ENCODE peak calls at places on chromosomes 1 and 21, in seven cellular contexts. N is neuronal stem cell, M is mesenchymal stem cell, H is IMR-90, I is mesendoderm, A is H9, Z is H1. S is an unnamed sample.

GRCh38 chr1:5966543-5967205 is 25.6 kb downstream of the NPHP4 start:
- DNase-seq in Z (no peak), N (no peak), A (no peak), M (no peak), H (no peak), I (peak), S (no peak)

GRCh38 chr1:12629974-12630760 is 12.2 kb upstream of the DHRS3 start:
- DNase-seq in Z (no peak), M (no peak), I (no peak), N (no peak), H (no peak), A (no peak), S (no peak)

GRCh38 chr1:15452216-15452615 is 4.3 kb upstream of the CELA2A start:
- DNase-seq in A (no peak), N (no peak), M (no peak), H (peak), Z (no peak), I (no peak), S (no peak)

GRCh38 chr1:225424562-225425210 is 3.2 kb downstream of the LBR start:
- DNase-seq in M (peak), A (no peak), Z (no peak), H (peak), N (no peak), I (peak), S (no peak)

GRCh38 chr21:31347435-31348032 is 3.5 kb upstream of the TIAM1 start:
- DNase-seq in M (peak), Z (no peak), A (no peak), H (peak), N (no peak), I (no peak), S (peak)

GRCh38 chr1:37795340-37796110 is 1.9 kb downstream of the MANEAL start:
- DNase-seq in Z (peak), I (peak), H (peak), A (peak), N (peak), M (peak), S (peak)

GRCh38 chr21:35732788-35733187 is 327.5 kb downstream of the SETD4 start:
- DNase-seq in N (no peak), H (no peak), I (no peak), Z (no peak), M (no peak), A (no peak), S (no peak)

GRCh38 chr1:66476774-66477173 is 57.2 kb upstream of the SGIP1 start:
- DNase-seq in I (peak), N (no peak), Z (no peak), M (no peak), A (no peak), H (peak), S (no peak)

GRCh38 chr1:224726783-224727182 is 110.7 kb downstream of the CNIH3 start:
- DNase-seq in A (no peak), H (peak), M (peak), I (peak), Z (no peak), N (no peak), S (peak)

GRCh38 chr1:176691251-176692228 is 228.6 kb downstream of the PAPPA2 start:
- DNase-seq in N (peak), Z (peak), A (peak), M (peak), I (peak), H (peak), S (peak)

GRCh38 chr1:51661081-51661518 is 44.2 kb downstream of the OSBPL9 start:
- DNase-seq in H (peak), Z (no peak), I (no peak), A (no peak), M (peak), N (no peak), S (peak)

GRCh38 chr1:111605553-111605952 is 14.0 kb upstream of the RAP1A start:
- DNase-seq in M (no peak), H (peak), N (no peak), I (no peak), A (no peak), Z (no peak), S (no peak)

GRCh38 chr1:26832249-26832960 is 5.9 kb downstream of the ZDHHC18 start:
- DNase-seq in N (no peak), A (no peak), I (no peak), M (no peak), Z (no peak), H (no peak), S (no peak)

GRCh38 chr1:149917590-149918144 is at the start of gene SV2A:
- DNase-seq in I (peak), A (peak), H (peak), N (peak), Z (no peak), M (peak), S (no peak)

DNA sequence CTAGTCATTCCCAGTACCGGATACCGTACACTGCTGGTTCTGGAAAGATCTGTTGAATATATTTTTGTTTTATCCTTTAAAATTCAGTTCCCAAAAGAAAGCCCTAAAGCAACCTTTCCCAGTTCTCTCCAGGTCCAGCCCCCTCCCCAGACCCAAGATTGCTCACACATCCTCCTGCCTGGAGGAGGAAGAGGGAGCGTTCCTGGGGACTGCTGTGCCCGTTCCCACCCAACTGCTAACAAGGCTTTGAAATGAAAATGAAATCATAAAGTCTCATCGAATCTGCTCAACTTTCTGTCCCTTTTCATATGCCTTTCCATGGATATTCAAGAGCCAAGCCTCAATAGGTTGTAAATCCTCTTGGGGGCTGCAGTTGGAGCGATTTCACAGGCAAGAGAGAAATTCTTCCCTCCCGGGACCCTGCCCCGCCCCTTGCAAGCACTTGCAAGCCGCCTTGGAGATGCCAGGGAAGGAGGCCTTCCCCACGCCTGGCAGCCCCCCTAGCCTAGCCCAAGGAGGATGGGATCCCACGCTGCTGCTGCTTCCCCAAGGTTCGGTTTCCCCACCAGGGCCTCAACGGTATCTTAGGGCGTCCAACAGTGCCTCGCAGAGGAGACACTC is 113.2 kb upstream of the CACHD1 start:
- DNase-seq in A (peak), N (no peak), M (no peak), Z (no peak), I (peak), H (no peak), S (no peak)
- H4K8ac ChIP-seq in A (no peak), N (no peak), M (peak), Z (no peak), I (no peak), H (no peak), S (no peak)

GRCh38 chr1:214676747-214677146 is 73.8 kb downstream of the CENPF start:
- DNase-seq in M (no peak), I (no peak), N (no peak), A (no peak), Z (no peak), H (no peak), S (no peak)
- H4K8ac ChIP-seq in M (no peak), I (no peak), N (no peak), A (no peak), Z (no peak), H (no peak), S (no peak)

DNA sequence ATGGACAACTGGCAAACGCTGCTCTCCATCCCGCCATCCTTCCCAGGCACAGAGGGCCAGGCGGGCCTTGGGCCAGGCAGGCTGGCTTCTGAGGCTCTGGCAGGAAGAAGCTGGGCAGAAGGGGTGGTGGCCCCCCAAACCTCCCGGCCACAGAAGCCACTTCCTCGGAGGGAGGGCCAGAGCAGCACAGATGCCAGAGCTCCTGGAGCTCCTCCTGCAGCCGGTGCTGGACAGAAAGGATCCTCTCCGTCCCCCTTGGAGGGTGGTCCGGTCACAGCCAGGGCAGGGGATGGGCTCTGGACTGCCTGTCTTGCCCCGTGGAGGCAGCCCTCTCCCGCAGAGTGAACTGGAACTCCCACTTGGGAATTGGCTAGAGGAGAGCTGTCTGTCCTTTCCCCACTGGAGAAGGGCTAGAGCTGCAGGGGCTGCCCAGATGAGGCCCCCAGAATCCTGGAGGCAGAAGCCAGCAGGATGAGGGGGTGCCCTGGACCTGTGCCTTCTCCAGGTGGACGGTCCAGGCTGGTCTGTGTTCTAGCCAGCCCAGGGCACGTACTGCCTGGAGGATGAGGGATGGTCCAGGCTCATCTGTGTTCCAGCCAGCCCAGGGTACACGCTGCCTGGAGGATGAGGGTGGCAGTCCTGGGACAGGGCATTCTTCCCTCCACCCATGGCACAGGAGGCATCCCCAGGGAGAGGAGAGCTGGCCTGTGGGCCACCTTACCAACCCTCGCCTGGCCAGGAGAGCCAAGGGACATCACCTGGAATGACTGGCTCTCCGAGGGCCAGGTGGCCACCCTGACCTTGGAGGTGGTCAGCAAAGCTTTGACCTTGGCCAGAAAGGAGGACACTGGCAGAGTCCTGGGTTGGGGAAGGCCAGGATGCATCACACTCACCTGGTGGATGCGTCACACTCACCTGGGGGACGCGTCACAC is 47.3 kb upstream of the ACTRT2 start:
- DNase-seq in M (no peak), H (no peak), I (no peak), Z (no peak), A (no peak), N (no peak), S (no peak)
- H4K8ac ChIP-seq in M (no peak), H (no peak), I (no peak), Z (no peak), A (no peak), N (no peak), S (no peak)

GRCh38 chr21:42739061-42739931 is 85.9 kb downstream of the PDE9A start:
- DNase-seq in H (peak), N (no peak), I (no peak), Z (no peak), A (no peak), M (peak), S (no peak)
- H4K8ac ChIP-seq in H (no peak), N (no peak), I (no peak), Z (peak), A (no peak), M (peak), S (no peak)

DNA sequence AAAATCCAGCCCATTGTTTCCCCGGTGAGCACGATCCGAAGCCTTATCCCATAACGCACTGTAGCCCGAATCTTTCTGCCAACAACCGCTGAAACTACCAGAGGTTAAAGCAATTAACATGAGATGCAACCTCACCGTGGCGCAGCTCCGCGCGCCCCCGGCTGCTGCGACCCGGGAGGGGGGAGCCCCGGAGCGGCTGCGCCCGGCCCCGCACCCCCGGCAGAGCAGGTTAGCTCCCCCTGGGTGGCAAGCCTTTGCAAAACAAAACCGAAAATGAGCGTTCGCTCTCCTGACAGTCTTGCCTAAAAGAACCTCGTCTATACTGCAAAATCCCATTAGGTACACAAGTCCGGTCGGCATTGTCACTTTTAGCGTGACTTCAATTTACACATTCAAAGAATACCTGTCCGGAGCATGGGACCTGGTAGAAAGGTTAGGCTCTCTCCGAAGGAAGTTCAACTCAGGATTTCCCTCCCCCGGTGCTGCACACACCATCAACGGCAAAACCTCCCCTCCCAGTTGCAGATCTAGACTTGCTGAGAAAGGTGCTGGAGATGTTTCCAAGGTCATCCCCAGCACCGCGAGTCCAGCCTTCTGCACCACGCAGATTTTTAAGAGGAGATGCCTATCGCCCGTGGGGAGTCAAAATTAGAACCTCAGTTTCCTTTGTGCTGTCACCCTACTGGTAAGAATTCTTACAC is 107.5 kb downstream of the ZNF281 start:
- DNase-seq in N (no peak), Z (no peak), A (peak), I (peak), H (peak), M (peak), S (peak)
- H4K8ac ChIP-seq in N (no peak), Z (no peak), A (no peak), I (no peak), H (peak), M (peak), S (no peak)

GRCh38 chr21:37829043-37829442 is 87.2 kb downstream of the KCNJ6 start:
- DNase-seq in N (no peak), I (no peak), M (no peak), A (no peak), Z (no peak), H (no peak), S (no peak)
- H4K8ac ChIP-seq in N (no peak), I (no peak), M (peak), A (no peak), Z (peak), H (no peak), S (no peak)

DNA sequence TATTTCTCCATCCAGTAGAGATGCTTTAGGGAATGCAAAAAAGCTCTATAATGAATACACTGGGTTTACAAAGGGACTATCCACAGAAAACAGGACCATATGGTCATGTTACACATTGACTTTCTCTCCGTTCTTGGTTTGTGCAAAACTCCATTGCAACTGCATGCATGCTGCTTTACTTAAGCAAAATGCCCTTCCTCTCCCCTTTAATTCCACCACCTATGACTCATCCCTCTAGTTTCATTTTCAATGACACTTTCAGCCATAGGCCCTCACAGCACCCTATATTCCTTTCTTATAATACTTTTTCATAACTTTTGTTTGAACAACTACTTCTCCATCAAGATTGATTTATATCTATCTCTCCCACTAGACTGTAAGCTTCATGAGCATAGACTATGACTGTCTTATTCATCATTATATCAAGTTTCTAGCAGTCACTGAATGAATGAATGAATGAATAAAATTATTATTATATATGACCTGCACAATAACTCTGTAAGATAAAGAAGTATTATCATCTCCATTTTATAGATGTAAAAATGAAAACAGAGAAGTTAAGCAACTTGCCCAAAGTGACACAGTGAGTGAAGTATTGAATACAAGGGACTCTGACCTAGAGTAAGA is 248.8 kb downstream of the PLPP3 start:
- DNase-seq in M (peak), I (peak), N (no peak), A (no peak), H (peak), Z (no peak), S (no peak)
- H4K8ac ChIP-seq in M (no peak), I (no peak), N (no peak), A (no peak), H (no peak), Z (no peak), S (no peak)